ENCODE peak calls at places on chromosome 11, in nine cellular contexts. U, A, V, B, S, R, I, N and Z are unnamed samples.

GRCh38 chr11:11857769-11858168 is 16.0 kb downstream of the USP47 start:
- DNase-seq in U (no peak), I (no peak), N (no peak), V (peak), R (no peak), B (no peak), S (no peak), A (no peak), Z (no peak)

GRCh38 chr11:20671856-20672546 is 2.6 kb downstream of the NELL1 start:
- DNase-seq in I (no peak), N (peak), S (no peak), R (no peak), U (no peak), V (peak), A (no peak), B (no peak), Z (no peak)

GRCh38 chr11:119352857-119353260 is 6.4 kb upstream of the MFRP start:
- DNase-seq in A (no peak), S (no peak), V (peak), I (no peak), N (peak), B (no peak), U (peak), R (no peak), Z (peak)

GRCh38 chr11:127412722-127413121 is 412.2 kb upstream of the KIRREL3 start:
- DNase-seq in S (no peak), B (no peak), U (no peak), R (no peak), A (no peak), N (no peak), V (no peak), I (no peak), Z (no peak)

GRCh38 chr11:43518407-43519165 is 159.9 kb downstream of the TTC17 start:
- DNase-seq in R (no peak), A (no peak), I (no peak), B (no peak), S (no peak), N (no peak), V (no peak), U (no peak), Z (no peak)

GRCh38 chr11:73206751-73207280 is 11.3 kb upstream of the P2RY2 start:
- DNase-seq in A (no peak), N (no peak), U (no peak), V (no peak), I (no peak), R (no peak), S (no peak), B (no peak), Z (no peak)

GRCh38 chr11:117230981-117231636 is 764 bp downstream of the PCSK7 start:
- DNase-seq in N (no peak), R (no peak), A (no peak), I (no peak), U (no peak), V (peak), B (no peak), S (no peak), Z (no peak)

GRCh38 chr11:101126551-101127347 is 2.9 kb downstream of the PGR start:
- DNase-seq in R (no peak), U (peak), I (peak), S (no peak), A (no peak), N (no peak), B (peak), V (peak), Z (no peak)

GRCh38 chr11:14578551-14578956 is 58.4 kb upstream of the PSMA1 start:
- DNase-seq in U (peak), I (no peak), S (peak), A (peak), N (peak), B (peak), R (peak), V (no peak), Z (peak)

GRCh38 chr11:65209711-65210360 is 28.1 kb downstream of the CAPN1 start:
- DNase-seq in U (no peak), A (no peak), S (no peak), B (no peak), V (no peak), N (no peak), I (no peak), R (no peak), Z (peak)

GRCh38 chr11:44619931-44620725 is 54.7 kb downstream of the CD82 start:
- DNase-seq in B (no peak), V (no peak), U (no peak), A (no peak), I (peak), N (no peak), S (no peak), R (no peak), Z (peak)

GRCh38 chr11:122559734-122560382 is 95.7 kb upstream of the UBASH3B start:
- DNase-seq in A (no peak), V (peak), N (no peak), R (no peak), U (no peak), B (no peak), S (no peak), I (no peak), Z (no peak)

GRCh38 chr11:90251599-90251998 is 28.8 kb upstream of the CHORDC1 start:
- DNase-seq in U (peak), N (no peak), R (no peak), S (no peak), I (no peak), A (no peak), V (no peak), B (no peak), Z (no peak)

GRCh38 chr11:103959279-103959930 is 77.0 kb upstream of the DDI1 start:
- DNase-seq in V (no peak), U (no peak), S (no peak), B (no peak), A (no peak), I (no peak), N (no peak), R (peak), Z (no peak)

GRCh38 chr11:74818283-74818946 is 69.8 kb downstream of the RNF169 start:
- DNase-seq in S (no peak), R (no peak), A (no peak), N (no peak), V (no peak), I (no peak), B (peak), U (peak), Z (no peak)

GRCh38 chr11:75240381-75241035 is at the start of gene TPBGL:
- DNase-seq in U (no peak), R (no peak), S (no peak), B (peak), N (peak), V (peak), I (no peak), A (no peak), Z (peak)

GRCh38 chr11:70568504-70569172 is 170.3 kb downstream of the CTTN start:
- DNase-seq in B (peak), I (no peak), R (no peak), V (peak), S (no peak), A (peak), N (peak), U (no peak), Z (no peak)

GRCh38 chr11:119025978-119026766 is 4.5 kb downstream of the SLC37A4 start:
- DNase-seq in A (no peak), B (peak), U (no peak), N (no peak), V (no peak), R (no peak), S (no peak), I (no peak), Z (no peak)

GRCh38 chr11:69657911-69658605 is 17.1 kb downstream of the LTO1 start:
- DNase-seq in A (no peak), V (peak), I (no peak), B (no peak), N (peak), U (peak), S (no peak), R (no peak), Z (no peak)

GRCh38 chr11:70486731-70487130 is 88.4 kb downstream of the CTTN start:
- DNase-seq in U (no peak), R (no peak), A (no peak), I (no peak), B (no peak), V (no peak), S (no peak), N (no peak), Z (no peak)

GRCh38 chr11:38672445-38672844 is 2074.4 kb upstream of the RAG2 start:
- DNase-seq in S (no peak), I (no peak), V (no peak), A (no peak), B (no peak), U (no peak), N (no peak), R (no peak), Z (no peak)

GRCh38 chr11:65640483-65641207 is 2.7 kb downstream of the SIPA1 start:
- DNase-seq in U (no peak), N (no peak), R (no peak), B (no peak), I (no peak), V (no peak), A (no peak), S (peak), Z (peak)

GRCh38 chr11:14764213-14764898 is 120.8 kb downstream of the PDE3B start:
- DNase-seq in A (no peak), R (no peak), U (no peak), I (no peak), S (no peak), B (no peak), V (no peak), N (no peak), Z (no peak)

GRCh38 chr11:7587712-7588111 is 73.9 kb downstream of the PPFIBP2 start:
- DNase-seq in A (no peak), I (no peak), N (no peak), R (no peak), V (no peak), S (no peak), U (peak), B (no peak), Z (no peak)

GRCh38 chr11:60798631-60799030 is 13.5 kb downstream of the MS4A10 start:
- DNase-seq in V (no peak), N (no peak), R (no peak), I (no peak), U (no peak), S (no peak), A (no peak), B (no peak), Z (no peak)

GRCh38 chr11:112225753-112226061 is 521 bp upstream of the PTS start:
- DNase-seq in I (no peak), B (no peak), U (no peak), A (no peak), N (no peak), S (no peak), V (no peak), R (no peak), Z (no peak)

GRCh38 chr11:101686514-101686913 is 102.7 kb upstream of the TRPC6 start:
- DNase-seq in I (no peak), S (no peak), B (no peak), U (no peak), V (no peak), N (no peak), A (peak), R (no peak), Z (no peak)

DNA sequence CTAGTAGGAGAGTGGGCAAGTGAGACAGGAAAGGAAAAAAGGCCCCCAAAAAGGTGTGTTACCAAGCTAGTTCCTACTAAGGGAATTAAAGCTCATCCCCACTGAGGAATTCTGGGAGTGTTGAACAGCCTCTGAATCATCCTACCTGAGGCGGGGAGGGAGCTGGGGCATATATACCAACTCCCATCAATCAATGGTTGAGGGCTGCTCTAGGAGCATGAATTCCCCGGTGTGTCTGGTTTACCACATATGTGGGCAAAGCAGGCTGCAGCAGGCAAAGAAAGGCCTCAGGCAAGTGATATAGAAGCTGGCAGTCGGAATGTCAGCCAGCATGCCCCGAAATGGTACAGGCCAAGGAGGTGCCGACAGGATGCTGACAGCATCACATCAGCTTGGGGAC is 23.6 kb upstream of the CDON start:
- DNase-seq in N (no peak), U (no peak), S (no peak), A (no peak), V (no peak), I (no peak), B (no peak), R (no peak), Z (no peak)
- TF ChIP-seq CTCF in N (no peak), U (no peak), S (no peak), A (no peak), V (no peak), I (no peak), B (no peak), R (no peak), Z (no peak)

GRCh38 chr11:35169754-35170153 is 30.8 kb downstream of the CD44 start:
- DNase-seq in U (no peak), V (no peak), N (no peak), B (no peak), S (no peak), R (no peak), A (no peak), I (no peak), Z (no peak)

GRCh38 chr11:35173011-35173511 is 34.1 kb downstream of the CD44 start:
- DNase-seq in I (no peak), B (no peak), R (peak), S (no peak), U (no peak), A (no peak), V (peak), N (no peak), Z (peak)

GRCh38 chr11:35170503-35170902 is 31.5 kb downstream of the CD44 start:
- DNase-seq in A (no peak), V (no peak), S (no peak), R (no peak), U (no peak), I (no peak), B (no peak), N (no peak), Z (no peak)

GRCh38 chr11:35168606-35169200 is 29.7 kb downstream of the CD44 start:
- DNase-seq in S (no peak), N (no peak), R (no peak), B (no peak), I (no peak), A (no peak), U (no peak), V (no peak), Z (no peak)

DNA sequence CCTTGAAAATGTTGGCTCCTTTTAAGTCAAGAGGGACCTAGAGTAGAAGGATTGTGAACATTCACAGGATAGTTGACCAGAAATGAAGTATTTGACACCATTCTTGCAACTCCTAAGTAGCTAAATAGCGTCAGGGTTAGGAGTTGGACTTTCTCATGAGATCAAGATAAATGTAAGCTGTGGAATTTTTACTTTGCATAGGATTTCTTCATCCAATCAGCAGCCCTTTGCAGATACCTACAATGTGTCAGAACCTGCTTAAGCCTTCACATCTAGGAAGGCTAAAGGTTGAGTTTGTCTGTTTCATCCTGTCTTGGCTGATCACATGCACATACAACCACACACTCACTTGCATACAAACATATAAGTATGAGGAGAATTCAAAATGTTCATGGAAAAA is 32.3 kb downstream of the CD44 start:
- DNase-seq in B (no peak), U (no peak), A (no peak), V (no peak), I (no peak), S (no peak), N (no peak), R (no peak), Z (no peak)
- TF ChIP-seq POLR2AphosphoS5 in B (no peak), U (no peak), A (no peak), V (no peak), I (no peak), S (no peak), N (no peak), R (no peak), Z (no peak)

GRCh38 chr11:110463153-110463552 is 33.4 kb downstream of the FDX1 start:
- DNase-seq in R (no peak), B (peak), V (peak), N (peak), U (peak), I (no peak), A (no peak), S (peak), Z (peak)
- TF ChIP-seq CTCF in R (peak), B (peak), V (peak), N (peak), U (peak), I (peak), A (no peak), S (peak), Z (peak)

DNA sequence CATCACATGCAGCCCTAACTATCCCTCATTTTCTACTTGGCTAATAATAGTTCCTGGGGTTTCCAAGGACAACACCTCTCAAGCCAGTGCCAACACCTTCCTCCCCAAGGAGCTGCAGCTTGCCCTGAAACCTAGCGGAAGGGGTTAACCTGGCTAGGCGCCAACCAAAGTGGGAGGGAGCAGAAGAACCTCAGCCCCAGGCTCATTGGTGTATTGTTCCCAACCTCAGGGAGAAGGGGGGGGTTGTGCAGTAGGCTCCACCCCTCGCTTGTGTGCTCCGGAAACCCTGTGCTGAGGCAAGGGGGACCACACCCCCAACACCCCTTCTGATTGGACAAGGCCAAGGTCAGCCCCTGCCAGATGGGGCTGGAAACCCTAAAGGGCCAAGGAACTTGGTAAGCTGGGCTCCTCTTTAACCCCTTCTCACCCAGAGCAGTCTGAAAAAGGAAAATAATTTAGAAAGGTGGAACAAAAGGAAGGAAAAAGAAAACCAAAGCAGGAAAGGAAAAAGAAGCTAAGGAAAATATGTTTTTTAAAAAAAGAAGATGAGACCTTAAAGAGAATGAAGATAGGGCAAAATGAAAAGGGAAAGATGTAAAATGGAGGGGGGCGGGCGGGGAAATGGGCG is 2.5 kb downstream of the MTA2 start:
- DNase-seq in N (peak), R (peak), V (peak), B (peak), I (peak), S (peak), A (peak), U (peak), Z (peak)
- TF ChIP-seq POLR2AphosphoS5 in N (peak), R (peak), V (no peak), B (peak), I (peak), S (peak), A (peak), U (peak), Z (peak)

GRCh38 chr11:83092488-83093384 is 21.0 kb upstream of the RAB30 start:
- DNase-seq in S (no peak), B (no peak), V (no peak), I (peak), A (peak), U (peak), N (peak), R (no peak), Z (peak)

GRCh38 chr11:83088965-83089364 is 17.3 kb upstream of the RAB30 start:
- DNase-seq in I (no peak), A (no peak), N (no peak), R (no peak), S (no peak), U (no peak), V (peak), B (peak), Z (no peak)

GRCh38 chr11:83087035-83087434 is 15.3 kb upstream of the RAB30 start:
- DNase-seq in N (no peak), S (no peak), R (no peak), I (no peak), U (peak), A (no peak), V (no peak), B (no peak), Z (no peak)
- TF ChIP-seq CTCF in N (peak), S (no peak), R (peak), I (peak), U (no peak), A (no peak), V (no peak), B (peak), Z (no peak)

GRCh38 chr11:96342971-96343711 is at the start of gene MAML2:
- DNase-seq in I (peak), V (peak), B (peak), R (peak), S (peak), N (peak), A (peak), U (peak), Z (peak)
- TF ChIP-seq POLR2AphosphoS5 in I (peak), V (peak), B (peak), R (peak), S (no peak), N (peak), A (peak), U (peak), Z (no peak)

GRCh38 chr11:8933931-8934330 is 1.2 kb upstream of the C11orf16 start:
- DNase-seq in N (no peak), A (no peak), V (peak), I (no peak), R (no peak), S (no peak), B (no peak), U (no peak), Z (no peak)
- TF ChIP-seq CTCF in N (no peak), A (no peak), V (peak), I (no peak), R (no peak), S (no peak), B (peak), U (no peak), Z (no peak)

GRCh38 chr11:129998107-129998506 is 4.5 kb downstream of the PRDM10 start:
- DNase-seq in N (no peak), A (no peak), U (no peak), S (no peak), R (no peak), I (no peak), B (no peak), V (no peak), Z (no peak)

GRCh38 chr11:129997513-129997912 is 5.1 kb downstream of the PRDM10 start:
- DNase-seq in I (no peak), V (no peak), U (no peak), R (no peak), A (no peak), B (no peak), S (no peak), N (no peak), Z (no peak)

GRCh38 chr11:129998905-129999304 is 3.7 kb downstream of the PRDM10 start:
- DNase-seq in U (no peak), N (no peak), B (no peak), R (no peak), V (no peak), I (no peak), S (no peak), A (no peak), Z (no peak)

GRCh38 chr11:129995163-129995562 is 7.5 kb downstream of the PRDM10 start:
- DNase-seq in N (no peak), U (no peak), I (no peak), A (no peak), R (no peak), V (no peak), S (no peak), B (no peak), Z (no peak)

GRCh38 chr11:129996113-129996870 is 6.3 kb downstream of the PRDM10 start:
- DNase-seq in S (no peak), R (no peak), A (no peak), V (no peak), N (no peak), I (no peak), B (no peak), U (peak), Z (no peak)
- TF ChIP-seq POLR2AphosphoS5 in S (no peak), R (no peak), A (no peak), V (no peak), N (no peak), I (no peak), B (no peak), U (no peak), Z (no peak)

GRCh38 chr11:86418929-86419328 is 44.2 kb downstream of the CCDC81 start:
- DNase-seq in S (no peak), I (no peak), V (peak), R (no peak), U (peak), A (no peak), N (no peak), B (no peak), Z (no peak)
- TF ChIP-seq CTCF in S (no peak), I (no peak), V (peak), R (peak), U (peak), A (no peak), N (peak), B (peak), Z (no peak)